ENCODE peak calls at places on chromosomes 13 and 19, in five cellular contexts. K, V, Z, M and J are unnamed samples.

GRCh38 chr19:6297202-6297601 is 17.4 kb upstream of the MLLT1 start:
- DNase-seq in K (no peak), V (no peak), Z (no peak), M (no peak), J (no peak)

GRCh38 chr13:108922108-108922507 is 292.7 kb downstream of the MYO16 start:
- DNase-seq in K (no peak), V (no peak), Z (no peak), M (no peak), J (no peak)

GRCh38 chr13:67231481-67231940 is 1.4 kb upstream of the PCDH9 start:
- DNase-seq in K (no peak), V (no peak), Z (no peak), M (no peak), J (no peak)

GRCh38 chr13:26482451-26483197 is 74.9 kb upstream of the WASF3 start:
- DNase-seq in K (no peak), V (peak), Z (peak), M (peak), J (no peak)

GRCh38 chr13:60931858-60932546 is 483.6 kb downstream of the PCDH20 start:
- DNase-seq in K (no peak), V (no peak), Z (no peak), M (no peak), J (no peak)

GRCh38 chr19:44626067-44626624 is 12.8 kb downstream of the IGSF23 start:
- DNase-seq in K (peak), V (peak), Z (no peak), M (no peak), J (peak)

GRCh38 chr13:30738526-30738925 is 3.2 kb downstream of the ALOX5AP start:
- DNase-seq in K (no peak), V (no peak), Z (peak), M (no peak), J (no peak)

GRCh38 chr13:29954082-29955043 is 103.9 kb upstream of the UBL3 start:
- DNase-seq in K (no peak), V (no peak), Z (no peak), M (no peak), J (no peak)

GRCh38 chr13:33927315-33927714 is 109.4 kb downstream of the RFC3 start:
- DNase-seq in K (peak), V (peak), Z (no peak), M (no peak), J (no peak)

GRCh38 chr13:111886217-111886945 is 180.6 kb upstream of the SOX1 start:
- DNase-seq in K (no peak), V (no peak), Z (no peak), M (no peak), J (no peak)

GRCh38 chr13:113785051-113786010 is 26.3 kb downstream of the TMEM255B start:
- DNase-seq in K (peak), V (peak), Z (no peak), M (no peak), J (peak)

GRCh38 chr19:372306-372890 is 27.8 kb upstream of the MIER2 start:
- DNase-seq in K (peak), V (peak), Z (no peak), M (no peak), J (peak)

GRCh38 chr13:28100149-28101121 is at the start of gene FLT3:
- DNase-seq in K (no peak), V (peak), Z (peak), M (no peak), J (no peak)

GRCh38 chr13:20550799-20551198 is 16.2 kb upstream of the IFT88 start:
- DNase-seq in K (no peak), V (no peak), Z (no peak), M (no peak), J (no peak)

GRCh38 chr13:51286135-51287002 is 53.1 kb upstream of the SERPINE3 start:
- DNase-seq in K (no peak), V (peak), Z (peak), M (peak), J (peak)

GRCh38 chr13:100392709-100393630 is 195.6 kb downstream of the GGACT start:
- DNase-seq in K (peak), V (peak), Z (peak), M (peak), J (peak)

GRCh38 chr19:5698635-5699422 is 8.7 kb downstream of the RPL36 start:
- DNase-seq in K (no peak), V (no peak), Z (no peak), M (no peak), J (no peak)

GRCh38 chr13:25860862-25861261 is 191.0 kb downstream of the SHISA2 start:
- DNase-seq in K (peak), V (peak), Z (no peak), M (no peak), J (no peak)

GRCh38 chr13:99373436-99373835 is 66.2 kb upstream of the GPR183 start:
- DNase-seq in K (no peak), V (no peak), Z (no peak), M (no peak), J (no peak)

GRCh38 chr19:1618157-1619093 is 13.2 kb upstream of the UQCR11 start:
- DNase-seq in K (no peak), V (peak), Z (peak), M (no peak), J (no peak)

GRCh38 chr13:44726214-44726613 is 150.1 kb upstream of the TSC22D1 start:
- DNase-seq in K (peak), V (peak), Z (no peak), M (no peak), J (peak)

GRCh38 chr19:46298477-46299003 is 1.7 kb downstream of the HIF3A start:
- DNase-seq in K (no peak), V (no peak), Z (no peak), M (no peak), J (no peak)

GRCh38 chr13:108734676-108735075 is 105.3 kb downstream of the MYO16 start:
- DNase-seq in K (no peak), V (no peak), Z (peak), M (no peak), J (no peak)

GRCh38 chr13:114047358-114047881 is 73.5 kb upstream of the C13orf46 start:
- DNase-seq in K (no peak), V (no peak), Z (no peak), M (no peak), J (no peak)

GRCh38 chr19:43626838-43627237 is 7.4 kb upstream of the ZNF428 start:
- DNase-seq in K (no peak), V (no peak), Z (no peak), M (no peak), J (no peak)

GRCh38 chr13:91588541-91588940 is 190.1 kb downstream of the GPC5 start:
- DNase-seq in K (no peak), V (no peak), Z (no peak), M (no peak), J (no peak)

GRCh38 chr19:21604941-21605548 is 99.6 kb downstream of the ZNF429 start:
- DNase-seq in K (no peak), V (no peak), Z (no peak), M (no peak), J (no peak)

GRCh38 chr13:109976206-109976997 is 190.0 kb upstream of the IRS2 start:
- DNase-seq in K (no peak), V (no peak), Z (no peak), M (no peak), J (no peak)

GRCh38 chr13:109859898-109860297 is 73.5 kb upstream of the IRS2 start:
- DNase-seq in K (no peak), V (no peak), Z (no peak), M (no peak), J (no peak)

GRCh38 chr13:38530492-38530891 is 156.4 kb upstream of the FREM2 start:
- DNase-seq in K (no peak), V (peak), Z (no peak), M (no peak), J (no peak)
- TF ChIP-seq CTCF in K (no peak), V (peak), Z (peak), M (no peak), J (peak)

GRCh38 chr13:81540777-81541176 is 1199.9 kb upstream of the SPRY2 start:
- DNase-seq in K (no peak), V (no peak), Z (no peak), M (no peak), J (no peak)
- TF ChIP-seq CTCF in K (no peak), V (no peak), Z (peak), M (peak), J (no peak)

GRCh38 chr13:75196112-75196855 is 285.7 kb downstream of the TBC1D4 start:
- DNase-seq in K (no peak), V (peak), Z (no peak), M (no peak), J (peak)
- TF ChIP-seq CTCF in K (no peak), V (no peak), Z (no peak), M (no peak), J (no peak)

DNA sequence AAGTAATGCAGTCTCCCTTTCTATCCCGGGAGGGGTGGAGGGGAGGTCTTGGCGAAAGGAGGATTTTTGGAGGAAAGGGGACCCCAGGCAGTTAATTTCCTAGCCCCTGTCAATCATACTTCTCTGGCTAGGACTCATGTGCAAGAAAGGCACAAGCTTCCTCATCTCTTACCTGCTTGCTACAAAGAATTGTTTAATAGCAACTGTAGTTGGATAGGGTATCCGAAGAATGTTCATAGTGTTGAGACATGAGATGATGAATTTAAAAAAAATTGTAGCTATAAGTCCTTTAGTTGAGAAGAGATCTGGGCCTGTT is 525 bp downstream of the BORA start:
- DNase-seq in K (no peak), V (no peak), Z (no peak), M (no peak), J (no peak)
- TF ChIP-seq CTCF in K (no peak), V (no peak), Z (no peak), M (no peak), J (no peak)

DNA sequence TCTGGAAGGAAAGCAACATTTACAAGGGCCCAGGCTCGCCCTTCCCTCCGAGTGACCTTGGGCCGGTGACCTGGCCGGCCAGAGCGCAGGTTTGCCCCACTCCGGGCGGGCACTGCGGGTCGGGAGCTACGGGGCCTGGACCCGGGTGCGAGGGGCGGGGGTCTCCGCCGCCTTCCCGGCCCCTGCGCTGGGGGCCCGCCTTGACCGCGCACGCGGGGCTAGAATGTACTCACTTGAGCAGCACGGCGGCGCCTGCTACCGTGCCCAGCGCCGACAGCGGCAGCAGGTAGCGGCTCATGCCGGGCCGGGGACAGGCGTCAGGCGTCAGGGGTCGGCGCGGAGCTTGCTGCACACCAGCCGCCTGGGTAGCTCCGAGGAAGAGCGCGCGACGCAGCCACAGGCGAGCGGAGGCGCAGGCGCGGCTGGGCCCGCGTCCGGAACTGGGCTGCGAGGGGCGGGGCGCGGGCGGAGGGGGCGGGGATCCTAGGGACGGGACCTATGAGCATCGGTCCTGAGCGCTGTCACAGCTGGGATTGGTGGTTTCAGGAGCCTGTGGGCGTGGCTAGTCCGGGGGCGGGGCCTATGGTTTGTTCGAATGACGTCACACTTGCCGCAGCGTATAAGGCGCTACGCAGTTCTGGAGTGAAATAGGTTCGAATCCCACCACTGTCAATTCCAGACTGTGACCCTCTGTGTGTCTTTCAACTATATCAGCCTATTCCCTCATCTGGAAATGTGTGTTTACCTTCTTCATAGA is at the start of gene RDH13:
- DNase-seq in K (peak), V (peak), Z (peak), M (peak), J (peak)
- TF ChIP-seq CTCF in K (no peak), V (no peak), Z (no peak), M (no peak), J (no peak)

DNA sequence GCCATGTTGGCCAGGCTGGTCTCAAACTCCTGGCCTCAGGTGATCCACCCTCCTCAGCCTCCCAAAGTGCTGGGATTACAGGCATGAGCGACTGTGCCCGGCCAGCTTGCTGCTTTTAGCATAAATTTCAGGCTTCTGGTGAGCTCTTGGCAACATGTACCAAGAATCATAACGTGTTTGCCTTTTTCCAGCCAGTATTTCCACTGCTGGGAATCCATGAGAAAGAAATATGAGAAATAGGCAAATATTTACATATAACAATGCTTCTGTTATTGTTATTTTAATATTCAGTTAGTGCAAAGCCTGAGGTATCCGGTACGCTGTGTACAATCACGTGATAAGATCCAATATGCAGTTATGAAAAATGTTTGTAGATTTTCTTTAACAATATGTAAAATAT is 29.2 kb upstream of the CERS4 start:
- DNase-seq in K (no peak), V (no peak), Z (no peak), M (no peak), J (no peak)
- TF ChIP-seq CTCF in K (no peak), V (no peak), Z (no peak), M (no peak), J (no peak)

GRCh38 chr19:8001995-8002849 is 3.2 kb downstream of the ELAVL1 start:
- DNase-seq in K (peak), V (peak), Z (peak), M (peak), J (no peak)

GRCh38 chr19:8000298-8001038 is 5.0 kb downstream of the ELAVL1 start:
- DNase-seq in K (no peak), V (no peak), Z (no peak), M (no peak), J (no peak)

GRCh38 chr19:8004001-8004400 is 1.4 kb downstream of the ELAVL1 start:
- DNase-seq in K (no peak), V (no peak), Z (no peak), M (no peak), J (no peak)

GRCh38 chr19:7999376-7999775 is 6.1 kb downstream of the ELAVL1 start:
- DNase-seq in K (no peak), V (no peak), Z (no peak), M (no peak), J (no peak)

GRCh38 chr19:8001651-8001994 is 3.8 kb downstream of the ELAVL1 start:
- DNase-seq in K (no peak), V (peak), Z (no peak), M (no peak), J (no peak)
- TF ChIP-seq CTCF in K (no peak), V (no peak), Z (no peak), M (no peak), J (no peak)

GRCh38 chr19:39412100-39412866 is at the start of gene PLEKHG2:
- DNase-seq in K (peak), V (peak), Z (peak), M (peak), J (peak)
- TF ChIP-seq CTCF in K (peak), V (peak), Z (peak), M (peak), J (peak)

GRCh38 chr19:14315433-14315832 is 65.8 kb upstream of the ADGRE5 start:
- DNase-seq in K (no peak), V (no peak), Z (no peak), M (no peak), J (no peak)
- TF ChIP-seq CTCF in K (no peak), V (peak), Z (peak), M (no peak), J (no peak)